ENCODE peak calls at places on chromosomes 12 and 14, in four cellular contexts. W is SK-N-SH, A is fibroblast of lung, O is neural progenitor cell. E is an unnamed sample.

GRCh38 chr12:82723093-82723492 is 36.4 kb downstream of the TMTC2 start:
- DNase-seq in A (no peak), O (no peak), W (no peak), E (no peak)

GRCh38 chr14:92549853-92550244 is 36.3 kb downstream of the RIN3 start:
- DNase-seq in A (peak), O (no peak), W (no peak), E (no peak)

GRCh38 chr12:11865835-11866234 is 204.9 kb upstream of the BCL2L14 start:
- DNase-seq in O (no peak), W (no peak), A (no peak), E (no peak)

GRCh38 chr12:4586500-4586899 is 24.5 kb downstream of the DYRK4 start:
- DNase-seq in A (no peak), O (no peak), W (no peak), E (no peak)

GRCh38 chr12:93373847-93374723 is 3.6 kb upstream of the NUDT4 start:
- DNase-seq in W (no peak), O (peak), A (no peak), E (no peak)

GRCh38 chr12:64080319-64081008 is 141.6 kb downstream of the KICS2 start:
- DNase-seq in O (no peak), A (no peak), W (no peak), E (no peak)

GRCh38 chr12:93736640-93737178 is 59.5 kb downstream of the CRADD start:
- DNase-seq in O (no peak), W (no peak), A (no peak), E (no peak)

GRCh38 chr12:86249856-86250255 is 6.3 kb downstream of the MGAT4C start:
- DNase-seq in O (no peak), W (no peak), A (peak), E (no peak)

GRCh38 chr14:80538633-80539375 is 327.5 kb upstream of the DIO2 start:
- DNase-seq in O (no peak), W (no peak), A (no peak), E (no peak)

GRCh38 chr12:65300679-65301349 is 22.3 kb downstream of the MSRB3 start:
- DNase-seq in W (no peak), A (peak), O (peak), E (no peak)

GRCh38 chr12:115672506-115673080 is 604.9 kb downstream of the MED13L start:
- DNase-seq in W (no peak), A (no peak), O (no peak), E (no peak)

GRCh38 chr14:58598028-58598850 is 39.5 kb upstream of the DACT1 start:
- DNase-seq in A (no peak), W (no peak), O (no peak), E (no peak)

GRCh38 chr12:6554990-6555691 is 701 bp downstream of the IFFO1 start:
- DNase-seq in O (peak), W (peak), A (no peak), E (no peak)

GRCh38 chr12:25959069-25959961 is 833 bp downstream of the RASSF8 start:
- DNase-seq in O (peak), A (peak), W (peak), E (no peak)

GRCh38 chr12:52248541-52249035 is 15.5 kb downstream of the KRT7 start:
- DNase-seq in O (no peak), W (no peak), A (no peak), E (no peak)

GRCh38 chr12:88062464-88062863 is 33.3 kb upstream of the C12orf50 start:
- DNase-seq in W (no peak), O (no peak), A (no peak), E (no peak)

GRCh38 chr12:111389635-111390034 is 16.1 kb upstream of the SH2B3 start:
- DNase-seq in W (no peak), A (no peak), O (no peak), E (no peak)

GRCh38 chr14:63524537-63525155 is 18.5 kb downstream of the PPP2R5E start:
- DNase-seq in A (no peak), W (no peak), O (no peak), E (no peak)

GRCh38 chr12:42756841-42757661 is 167.5 kb upstream of the PRICKLE1 start:
- DNase-seq in A (peak), O (peak), W (no peak), E (peak)

GRCh38 chr14:71119075-71119474 is 211.8 kb downstream of the PCNX1 start:
- DNase-seq in A (no peak), O (no peak), W (no peak), E (peak)

GRCh38 chr14:42930058-42930457 is 1323.4 kb downstream of the LRFN5 start:
- DNase-seq in W (no peak), O (peak), A (peak), E (no peak)

GRCh38 chr12:69150796-69151127 is 88.6 kb upstream of the CPSF6 start:
- DNase-seq in O (no peak), A (no peak), W (no peak), E (no peak)

GRCh38 chr12:112869778-112870177 is 37.0 kb upstream of the OAS1 start:
- DNase-seq in O (no peak), A (no peak), W (no peak), E (no peak)

GRCh38 chr14:20219033-20219432 is 4.5 kb upstream of the OR11H6 start:
- DNase-seq in A (no peak), O (no peak), W (no peak), E (no peak)

GRCh38 chr12:57170408-57170807 is 23.0 kb upstream of the LRP1-AS start:
- DNase-seq in O (no peak), A (no peak), W (no peak), E (no peak)

GRCh38 chr12:114655934-114656697 is 27.9 kb downstream of the TBX3 start:
- DNase-seq in O (no peak), W (no peak), A (peak), E (no peak)

GRCh38 chr14:102264775-102265174 is 40.2 kb downstream of the MOK start:
- DNase-seq in W (no peak), O (no peak), A (no peak), E (no peak)

GRCh38 chr12:27865421-27865820 is 85.4 kb upstream of the MANSC4 start:
- DNase-seq in W (no peak), O (no peak), A (peak), E (no peak)

GRCh38 chr14:33685698-33686097 is 265.2 kb downstream of the EGLN3 start:
- DNase-seq in O (no peak), A (no peak), W (no peak), E (no peak)

GRCh38 chr14:72291908-72292688 is 359.9 kb downstream of the RGS6 start:
- DNase-seq in O (peak), W (peak), A (peak), E (no peak)

DNA sequence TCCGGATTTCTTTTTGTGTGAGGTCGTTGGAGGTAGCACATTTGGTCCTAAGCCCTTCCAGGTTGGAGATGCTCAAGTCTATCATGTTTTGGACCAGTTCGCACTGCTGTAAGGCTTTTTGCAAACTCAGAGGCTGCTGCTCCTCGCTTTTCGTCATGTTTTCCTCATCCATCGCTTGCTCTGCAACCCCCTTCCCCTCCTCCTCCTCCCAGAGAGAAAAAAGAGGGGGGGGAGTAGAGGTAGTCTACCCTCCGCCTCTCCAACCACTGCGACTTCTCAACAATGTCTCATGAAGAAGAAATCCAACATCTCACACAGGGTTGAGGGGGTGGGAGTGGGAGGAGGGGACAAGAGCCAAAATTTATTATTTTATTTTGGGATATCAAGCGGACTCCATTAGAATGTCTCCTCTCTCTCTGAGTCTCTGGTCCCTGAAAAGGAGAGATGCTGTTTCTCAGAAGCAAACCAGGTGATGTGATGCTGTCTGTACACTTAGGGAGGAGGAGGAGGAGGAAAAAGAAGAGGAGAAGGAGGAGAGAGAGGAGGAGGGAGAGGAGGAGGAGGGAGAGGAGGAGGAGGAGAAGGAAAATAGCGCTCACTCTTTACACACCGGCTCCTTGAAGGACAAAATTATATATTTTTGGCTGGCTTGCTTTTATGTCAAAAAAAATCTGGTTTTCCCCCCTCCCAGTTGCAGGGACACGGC is 553 bp downstream of the KSR2 start:
- DNase-seq in W (peak), O (peak), A (no peak), E (no peak)
- H3K4me2 ChIP-seq in W (peak), O (peak), A (peak), E (peak)

GRCh38 chr12:30796508-30796780 is 41.7 kb upstream of the CAPRIN2 start:
- DNase-seq in O (peak), A (peak), W (no peak), E (no peak)

GRCh38 chr12:30795660-30796507 is 41.1 kb upstream of the CAPRIN2 start:
- DNase-seq in A (peak), W (peak), O (peak), E (no peak)

GRCh38 chr12:30794020-30794419 is 39.3 kb upstream of the CAPRIN2 start:
- DNase-seq in A (no peak), O (no peak), W (no peak), E (no peak)

GRCh38 chr12:30795410-30795659 is 40.6 kb upstream of the CAPRIN2 start:
- DNase-seq in W (peak), O (no peak), A (no peak), E (no peak)

DNA sequence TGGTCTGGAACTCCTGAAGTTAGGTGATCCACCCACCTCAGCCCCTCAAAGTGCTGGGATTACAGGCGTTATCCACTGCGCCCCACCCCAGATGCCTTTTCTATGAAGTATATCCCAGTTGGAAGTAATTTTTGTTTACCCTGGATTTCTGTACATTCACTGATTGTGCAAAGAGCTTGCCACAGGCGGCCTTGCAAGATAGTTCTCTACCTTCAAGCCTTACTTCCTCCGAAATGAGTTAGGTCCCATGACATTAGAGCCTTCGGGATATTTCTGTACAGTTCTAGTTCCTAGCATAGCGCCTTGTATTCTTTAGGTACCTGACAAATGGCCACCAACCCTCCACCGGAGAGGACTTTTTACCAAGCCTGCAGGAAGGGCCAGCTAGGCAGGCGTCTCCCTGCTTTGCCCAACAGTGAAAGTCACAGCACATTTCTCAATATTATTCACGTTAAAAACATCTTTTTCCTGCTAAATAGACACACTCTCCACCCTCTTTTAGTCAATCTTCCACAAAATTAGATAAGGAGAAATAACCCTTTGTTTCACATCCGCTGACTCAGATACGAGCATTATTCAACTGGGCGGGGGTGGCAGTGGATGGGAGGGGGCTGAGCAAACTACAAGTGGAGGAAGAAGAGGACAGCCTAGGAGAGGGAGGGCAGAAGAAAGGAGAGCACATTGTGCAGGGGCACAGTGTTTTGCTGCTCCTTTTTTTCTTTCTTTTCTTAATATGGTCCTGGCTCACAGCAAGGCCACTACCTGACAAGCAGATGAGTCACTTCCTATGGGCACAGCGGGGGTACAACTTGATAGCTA is 40.0 kb upstream of the CAPRIN2 start:
- DNase-seq in O (no peak), W (no peak), A (peak), E (no peak)
- H3K4me2 ChIP-seq in O (peak), W (peak), A (peak), E (peak)

DNA sequence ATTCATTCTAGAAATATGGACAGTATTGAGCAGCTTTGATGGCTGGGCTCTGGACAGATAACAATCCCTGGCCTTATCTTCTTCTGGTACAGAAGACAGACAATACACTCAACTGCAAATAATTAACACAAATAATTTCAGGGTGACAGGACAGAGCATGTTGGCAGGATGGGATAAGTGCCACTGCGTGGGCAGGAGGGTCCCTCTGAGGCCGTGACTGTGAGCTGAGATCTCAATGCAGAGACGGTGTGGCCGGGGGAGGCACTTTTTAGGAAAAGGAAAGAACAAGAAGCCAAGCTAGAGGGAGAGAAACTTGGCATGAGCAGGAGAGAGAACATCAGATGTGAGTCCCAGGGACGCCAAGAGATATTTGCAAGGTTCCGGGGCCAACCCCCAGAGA is 8.1 kb downstream of the SYNE3 start:
- DNase-seq in A (no peak), W (no peak), O (no peak), E (no peak)
- H3K4me2 ChIP-seq in A (peak), W (peak), O (no peak), E (no peak)

DNA sequence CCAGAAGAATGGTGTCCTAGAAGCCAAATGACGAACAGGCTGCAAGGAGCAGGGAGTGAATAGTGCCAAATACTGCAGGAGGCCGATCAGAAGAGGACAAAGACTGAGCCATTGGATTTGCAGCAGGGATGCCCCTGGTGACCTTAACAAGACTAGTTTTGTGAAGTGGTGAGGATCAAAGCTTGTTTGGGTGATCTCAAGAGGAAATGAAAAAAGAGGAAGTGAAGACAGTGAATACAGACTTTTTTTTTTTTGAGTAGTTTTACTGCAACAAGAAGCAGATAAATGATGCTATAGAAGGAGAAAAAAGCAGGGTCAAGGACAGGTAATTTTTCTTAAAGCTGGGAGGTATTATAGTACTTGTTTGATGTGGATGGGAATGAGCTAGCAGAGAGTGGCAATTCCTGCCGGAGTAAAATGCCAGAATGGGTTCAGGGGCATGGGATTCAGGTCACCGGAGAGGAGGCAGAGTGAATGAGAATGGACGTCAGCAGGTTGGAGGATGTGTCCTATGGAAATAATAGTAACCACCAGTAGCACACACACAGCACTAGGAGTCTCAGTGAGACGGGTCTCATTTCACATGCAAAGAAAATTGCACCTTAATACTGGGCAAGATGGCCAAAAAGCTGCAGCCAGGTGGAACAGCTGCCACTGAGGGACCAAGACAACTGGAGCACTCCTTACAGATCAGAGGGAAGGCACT is 345.8 kb upstream of the CCDC196 start:
- DNase-seq in A (no peak), W (no peak), O (no peak), E (no peak)
- H3K4me2 ChIP-seq in A (no peak), W (no peak), O (no peak), E (no peak)

DNA sequence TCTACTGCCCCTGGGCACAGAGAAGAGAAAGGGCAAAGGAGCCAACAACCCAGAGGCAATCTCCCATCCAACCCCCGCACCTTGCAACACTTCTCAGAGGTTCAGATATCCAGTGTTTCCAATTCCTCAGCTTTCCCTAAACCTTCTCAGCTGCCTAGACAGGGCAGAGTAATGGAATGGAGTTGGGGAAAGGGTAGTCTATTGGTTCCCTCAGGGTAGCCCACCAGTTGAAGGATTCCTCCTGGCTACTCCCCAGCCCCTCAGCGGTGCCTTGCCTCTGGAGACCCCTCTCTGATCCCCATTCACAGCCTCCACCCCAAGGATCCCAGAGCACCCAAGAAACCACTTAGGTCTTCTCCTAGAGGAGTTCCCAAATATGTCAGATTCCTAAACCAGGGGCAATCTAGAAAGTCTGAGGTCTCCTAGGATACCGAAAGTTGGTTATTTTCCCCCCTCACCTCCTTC is 516 bp downstream of the NFE2 start:
- DNase-seq in O (no peak), A (no peak), W (no peak), E (no peak)
- H3K4me2 ChIP-seq in O (peak), A (no peak), W (peak), E (peak)

GRCh38 chr14:103699901-103700752 is 15.1 kb downstream of the XRCC3 start:
- DNase-seq in O (no peak), A (no peak), W (no peak), E (no peak)
- H3K4me2 ChIP-seq in O (no peak), A (no peak), W (no peak), E (no peak)

GRCh38 chr12:32124637-32125036 is 18.0 kb downstream of the BICD1 start:
- DNase-seq in A (no peak), W (no peak), O (peak), E (no peak)

GRCh38 chr12:32131666-32132065 is 25.0 kb downstream of the BICD1 start:
- DNase-seq in A (no peak), O (no peak), W (no peak), E (no peak)

GRCh38 chr12:32125455-32126084 is 18.9 kb downstream of the BICD1 start:
- DNase-seq in W (no peak), A (no peak), O (no peak), E (no peak)

DNA sequence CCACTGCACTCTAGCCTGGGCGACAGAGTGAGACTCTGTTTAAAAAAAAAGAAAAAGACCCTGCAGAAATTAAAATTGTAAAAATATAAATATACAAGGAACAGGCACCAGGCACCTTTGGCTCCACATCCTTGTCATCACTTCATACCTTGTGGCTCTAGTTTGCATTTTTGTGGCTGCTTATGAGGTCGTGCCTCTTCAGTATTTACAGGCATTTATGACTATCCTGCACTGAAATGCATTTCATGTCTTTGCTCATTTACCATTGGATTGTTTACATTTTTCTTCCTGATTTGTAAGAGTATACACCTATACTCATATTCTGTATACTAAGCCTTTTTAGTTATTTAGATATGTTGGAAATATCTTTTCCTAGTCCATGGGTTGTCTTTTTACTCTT is 20.1 kb downstream of the BICD1 start:
- DNase-seq in W (no peak), O (no peak), A (no peak), E (no peak)
- H3K4me2 ChIP-seq in W (no peak), O (no peak), A (no peak), E (no peak)